ENCODE peak calls at places on chromosomes 16 and 17, in four cellular contexts. I, C, G and H are unnamed samples.

GRCh38 chr16:86318119-86318518 is 192.2 kb upstream of the FOXF1 start:
- DNase-seq in I (no peak), C (no peak), G (no peak), H (no peak)

GRCh38 chr17:50063516-50064252 is 7.8 kb downstream of the ITGA3 start:
- DNase-seq in I (no peak), C (no peak), G (no peak), H (peak; percentile 57)

GRCh38 chr16:2004795-2005517 is 4.7 kb downstream of the ZNF598 start:
- DNase-seq in I (no peak), C (peak; percentile 71), G (no peak), H (no peak)

GRCh38 chr16:74309789-74310781 is 13.5 kb downstream of the PSMD7 start:
- DNase-seq in I (no peak), C (peak; percentile 7), G (no peak), H (peak; percentile 68)

GRCh38 chr16:85449885-85450245 is 163.3 kb upstream of the GSE1 start:
- DNase-seq in I (no peak), C (no peak), G (no peak), H (no peak)

GRCh38 chr17:47884905-47885735 is 10.9 kb upstream of the SP2 start:
- DNase-seq in I (no peak), C (no peak), G (peak; percentile 74), H (no peak)

GRCh38 chr16:73565263-73565662 is 517.3 kb upstream of the ZFHX3 start:
- DNase-seq in I (no peak), C (peak; percentile 2), G (no peak), H (no peak)

GRCh38 chr17:55693244-55694216 is 29.1 kb downstream of the TMEM100 start:
- DNase-seq in I (no peak), C (no peak), G (no peak), H (no peak)

GRCh38 chr17:81867952-81868673 is 3.0 kb downstream of the ARHGDIA start:
- DNase-seq in I (no peak), C (no peak), G (peak; percentile 57), H (no peak)

GRCh38 chr17:74271281-74271680 is 2.8 kb upstream of the DNAI2 start:
- DNase-seq in I (no peak), C (no peak), G (no peak), H (no peak)

GRCh38 chr17:48641541-48642058 is 15.4 kb upstream of the HOXB9 start:
- DNase-seq in I (no peak), C (no peak), G (peak; percentile 57), H (no peak)

GRCh38 chr16:64238576-64238975 is 883.3 kb downstream of the CDH11 start:
- DNase-seq in I (no peak), C (no peak), G (no peak), H (no peak)

GRCh38 chr16:86033971-86034370 is 135.0 kb downstream of the IRF8 start:
- DNase-seq in I (no peak), C (no peak), G (no peak), H (no peak)

GRCh38 chr16:19095699-19096098 is 18.1 kb upstream of the ITPRIPL2 start:
- DNase-seq in I (no peak), C (no peak), G (no peak), H (peak; percentile 15)

GRCh38 chr16:52657924-52658323 is 111.0 kb upstream of the TOX3 start:
- DNase-seq in I (no peak), C (no peak), G (no peak), H (no peak)

GRCh38 chr17:38719284-38719942 is 10.7 kb upstream of the CISD3 start:
- DNase-seq in I (no peak), C (no peak), G (no peak), H (no peak)

GRCh38 chr17:15999974-16000827 is 577 bp downstream of the TTC19 start:
- DNase-seq in I (no peak), C (peak; percentile 7), G (no peak), H (peak; percentile 49)

GRCh38 chr16:58102665-58103427 is 26.3 kb downstream of the CFAP20 start:
- DNase-seq in I (no peak), C (no peak), G (no peak), H (no peak)